ENCODE peak calls at places on chromosome X, in five cellular contexts. One of them, this sample, is unnamed.
A peak's percentile ranks its signal among the peaks of the same experiment; 100 is the strongest.

GRCh38 chrX:122622800-122623199 is 561.3 kb upstream of the GRIA3 start:
- DNase-seq in foreskin fibroblast: no peak
- DNase-seq in A172: no peak
- DNase-seq in H9: no peak
- DNase-seq in AG08396: no peak
- DNase-seq in this sample: no peak

GRCh38 chrX:136130931-136131843 is 16.1 kb upstream of the FHL1 start:
- DNase-seq in A172: peak; percentile 76
- DNase-seq in foreskin fibroblast: peak; percentile 42
- DNase-seq in H9: no peak
- DNase-seq in AG08396: no peak
- DNase-seq in this sample: no peak

GRCh38 chrX:25105251-25105650 is 89.5 kb upstream of the ARX start:
- DNase-seq in AG08396: no peak
- DNase-seq in A172: no peak
- DNase-seq in foreskin fibroblast: no peak
- DNase-seq in H9: peak; percentile 32
- DNase-seq in this sample: no peak

GRCh38 chrX:140817943-140818342 is 108.4 kb downstream of the LINC00632 start:
- DNase-seq in AG08396: peak; percentile 4
- DNase-seq in foreskin fibroblast: no peak
- DNase-seq in H9: no peak
- DNase-seq in A172: no peak
- DNase-seq in this sample: peak; percentile 5

GRCh38 chrX:115894087-115894486 is 276.5 kb upstream of the AGTR2 start:
- DNase-seq in foreskin fibroblast: no peak
- DNase-seq in A172: no peak
- DNase-seq in AG08396: peak; percentile 48
- DNase-seq in H9: peak; percentile 31
- DNase-seq in this sample: no peak

GRCh38 chrX:39162322-39162721 is 361.1 kb downstream of the MID1IP1 start:
- DNase-seq in AG08396: no peak
- DNase-seq in A172: no peak
- DNase-seq in foreskin fibroblast: no peak
- DNase-seq in H9: peak; percentile 38
- DNase-seq in this sample: no peak

GRCh38 chrX:110750526-110751189 is 45.0 kb downstream of the CHRDL1 start:
- DNase-seq in AG08396: no peak
- DNase-seq in foreskin fibroblast: no peak
- DNase-seq in H9: no peak
- DNase-seq in A172: no peak
- DNase-seq in this sample: no peak

GRCh38 chrX:74449322-74449936 is 28.1 kb downstream of the SLC16A2 start:
- DNase-seq in foreskin fibroblast: no peak
- DNase-seq in H9: no peak
- DNase-seq in A172: peak; percentile 74
- DNase-seq in AG08396: no peak
- DNase-seq in this sample: no peak

GRCh38 chrX:38768079-38768478 is 33.2 kb upstream of the MID1IP1 start:
- DNase-seq in H9: no peak
- DNase-seq in A172: no peak
- DNase-seq in AG08396: peak; percentile 7
- DNase-seq in foreskin fibroblast: peak; percentile 10
- DNase-seq in this sample: no peak

GRCh38 chrX:10030570-10030969 is 63.4 kb downstream of the CLDN34 start:
- DNase-seq in foreskin fibroblast: no peak
- DNase-seq in AG08396: no peak
- DNase-seq in A172: no peak
- DNase-seq in H9: no peak
- DNase-seq in this sample: no peak

GRCh38 chrX:124605518-124605917 is 259.2 kb downstream of the SH2D1A start:
- DNase-seq in foreskin fibroblast: no peak
- DNase-seq in H9: no peak
- DNase-seq in A172: no peak
- DNase-seq in AG08396: no peak
- DNase-seq in this sample: no peak

GRCh38 chrX:100098660-100099375 is 311.3 kb downstream of the PCDH19 start:
- DNase-seq in H9: no peak
- DNase-seq in foreskin fibroblast: peak; percentile 0
- DNase-seq in AG08396: no peak
- DNase-seq in A172: no peak
- DNase-seq in this sample: no peak

GRCh38 chrX:66018585-66019309 is 21.1 kb downstream of the VSIG4 start:
- DNase-seq in A172: no peak
- DNase-seq in H9: no peak
- DNase-seq in foreskin fibroblast: no peak
- DNase-seq in AG08396: no peak
- DNase-seq in this sample: no peak

GRCh38 chrX:130097507-130098201 is 12.6 kb downstream of the ELF4 start:
- DNase-seq in foreskin fibroblast: no peak
- DNase-seq in AG08396: no peak
- DNase-seq in H9: no peak
- DNase-seq in A172: no peak
- DNase-seq in this sample: no peak

GRCh38 chrX:107348051-107348450 is 101.4 kb upstream of the FRMPD3 start:
- DNase-seq in A172: no peak
- DNase-seq in foreskin fibroblast: no peak
- DNase-seq in H9: no peak
- DNase-seq in AG08396: no peak
- DNase-seq in this sample: no peak

GRCh38 chrX:40169193-40170086 is 71.7 kb upstream of the BCOR start:
- DNase-seq in AG08396: peak; percentile 25
- DNase-seq in A172: no peak
- DNase-seq in foreskin fibroblast: no peak
- DNase-seq in H9: peak; percentile 91
- DNase-seq in this sample: no peak

GRCh38 chrX:97672138-97672537 is 788.4 kb downstream of the RPA4 start:
- DNase-seq in AG08396: no peak
- DNase-seq in A172: no peak
- DNase-seq in H9: no peak
- DNase-seq in foreskin fibroblast: no peak
- DNase-seq in this sample: no peak

GRCh38 chrX:115562492-115562872 is 1.5 kb downstream of the PLS3 start:
- DNase-seq in H9: peak; percentile 46
- DNase-seq in AG08396: peak; percentile 21
- DNase-seq in A172: no peak
- DNase-seq in foreskin fibroblast: no peak
- DNase-seq in this sample: no peak

GRCh38 chrX:106702636-106703035 is 23.9 kb upstream of the RNF128 start:
- DNase-seq in AG08396: no peak
- DNase-seq in H9: no peak
- DNase-seq in A172: no peak
- DNase-seq in foreskin fibroblast: no peak
- DNase-seq in this sample: no peak

GRCh38 chrX:122094611-122095010 is 1047.2 kb downstream of the GLUD2 start:
- DNase-seq in H9: no peak
- DNase-seq in AG08396: no peak
- DNase-seq in foreskin fibroblast: peak; percentile 57
- DNase-seq in A172: no peak
- DNase-seq in this sample: no peak

GRCh38 chrX:41332408-41332987 is 1.5 kb upstream of the DDX3X start:
- DNase-seq in H9: no peak
- DNase-seq in A172: peak; percentile 35
- DNase-seq in AG08396: no peak
- DNase-seq in foreskin fibroblast: no peak
- DNase-seq in this sample: no peak

GRCh38 chrX:24498975-24499374 is 33.9 kb downstream of the PDK3 start:
- DNase-seq in AG08396: no peak
- DNase-seq in H9: no peak
- DNase-seq in foreskin fibroblast: no peak
- DNase-seq in A172: peak; percentile 20
- DNase-seq in this sample: no peak

GRCh38 chrX:130577431-130577830 is 175.6 kb downstream of the RBMX2 start:
- DNase-seq in AG08396: no peak
- DNase-seq in foreskin fibroblast: no peak
- DNase-seq in H9: no peak
- DNase-seq in A172: no peak
- DNase-seq in this sample: no peak

GRCh38 chrX:138031715-138032114 is 465.8 kb downstream of the ZIC3 start:
- DNase-seq in AG08396: no peak
- DNase-seq in foreskin fibroblast: no peak
- DNase-seq in H9: no peak
- DNase-seq in A172: no peak
- DNase-seq in this sample: no peak

GRCh38 chrX:50579955-50580354 is 109.3 kb upstream of the DGKK start:
- DNase-seq in H9: peak; percentile 47
- DNase-seq in foreskin fibroblast: peak; percentile 3
- DNase-seq in A172: peak; percentile 24
- DNase-seq in AG08396: peak; percentile 56
- DNase-seq in this sample: no peak

GRCh38 chrX:114582698-114583395 is 1.0 kb upstream of the HTR2C start:
- DNase-seq in H9: peak; percentile 75
- DNase-seq in foreskin fibroblast: no peak
- DNase-seq in A172: no peak
- DNase-seq in AG08396: no peak
- DNase-seq in this sample: no peak

GRCh38 chrX:123648028-123648810 is 84.6 kb downstream of the THOC2 start:
- DNase-seq in AG08396: peak; percentile 27
- DNase-seq in A172: peak; percentile 9
- DNase-seq in H9: peak; percentile 81
- DNase-seq in foreskin fibroblast: no peak
- DNase-seq in this sample: no peak

This sample was measured in tibial nerve.